ENCODE peak calls at places on chromosomes 7 and 10, in nine cellular contexts. W is SW480, T is T-helper 2 cell, K is mucosa of gallbladder, D is fibroblast of lung, Y is NCI-H1105, E is activated B cell treated with CpG ODN at 0.5 μM for 24 hours, B is progenitor cell of endocrine pancreas, C is fibroblast of villous mesenchyme. O is an unnamed sample.

GRCh38 chr7:104328970-104329825 is 795 bp downstream of the LHFPL3 start:
- DNase-seq in W (no peak), T (no peak), K (no peak), D (no peak), Y (peak), E (no peak), B (no peak), C (no peak), O (no peak)

GRCh38 chr7:81264116-81264515 is 345.3 kb upstream of the SEMA3C start:
- DNase-seq in W (no peak), T (no peak), K (no peak), D (no peak), Y (peak), E (no peak), B (no peak), C (no peak), O (no peak)

GRCh38 chr7:122869260-122869659 is 17.0 kb downstream of the CADPS2 start:
- DNase-seq in W (no peak), T (no peak), K (no peak), D (no peak), Y (no peak), E (no peak), B (no peak), C (no peak), O (no peak)

GRCh38 chr7:79452495-79453265 is 787 bp downstream of the MAGI2 start:
- DNase-seq in W (no peak), T (no peak), K (no peak), D (peak), Y (no peak), E (no peak), B (peak), C (peak), O (no peak)

GRCh38 chr7:137354361-137354760 is 10.8 kb upstream of the PTN start:
- DNase-seq in W (no peak), T (no peak), K (peak), D (peak), Y (peak), E (no peak), B (no peak), C (no peak), O (no peak)

GRCh38 chr7:148903504-148903903 is 19.4 kb upstream of the EZH2 start:
- DNase-seq in W (no peak), T (no peak), K (no peak), D (no peak), Y (no peak), E (no peak), B (no peak), C (no peak), O (no peak)

GRCh38 chr7:91020611-91021385 is 243.4 kb upstream of the FZD1 start:
- DNase-seq in W (no peak), T (no peak), K (no peak), D (peak), Y (no peak), E (no peak), B (no peak), C (no peak), O (no peak)

GRCh38 chr7:98826811-98827231 is 43.0 kb downstream of the TMEM130 start:
- DNase-seq in W (peak), T (no peak), K (no peak), D (no peak), Y (no peak), E (no peak), B (no peak), C (no peak), O (no peak)

GRCh38 chr10:67801118-67801517 is 36.9 kb downstream of the DNAJC12 start:
- DNase-seq in W (no peak), T (no peak), K (no peak), D (no peak), Y (no peak), E (no peak), B (no peak), C (no peak), O (no peak)

GRCh38 chr10:122499491-122499941 is 38.2 kb downstream of the HTRA1 start:
- DNase-seq in W (no peak), T (no peak), K (peak), D (peak), Y (no peak), E (no peak), B (no peak), C (peak), O (no peak)

GRCh38 chr7:1709900-1710299 is 39.8 kb downstream of the ELFN1 start:
- DNase-seq in W (no peak), T (no peak), K (no peak), D (no peak), Y (no peak), E (no peak), B (no peak), C (no peak), O (no peak)